ENCODE peak calls at places on chromosome 12, in six cellular contexts. Q is GM23338; C is non-pigmented ciliary epithelial cell; W is skeletal muscle cell; V is stimulated activated naive CD8-positive, alpha-beta T cell treated with anti-CD3 and anti-CD28 coated beads, Interleukin-15, Interleukin-2, amounts not matched to agents 100 U/mL and 50 U/mL, for 24 hours; O is GM12864. Z is an unnamed sample.

GRCh38 chr12:100163416-100164152 is 20.9 kb upstream of the BLTP3B start:
- DNase-seq in Q (peak; percentile 95), C (no peak), W (no peak), V (peak; percentile 71), O (no peak), Z (peak; percentile 82)

GRCh38 chr12:77760271-77761025 is 70.2 kb upstream of the NAV3 start:
- DNase-seq in Q (no peak), C (no peak), W (no peak), V (no peak), O (no peak), Z (no peak)

GRCh38 chr12:108255203-108255602 is 83.9 kb downstream of the CMKLR1 start:
- DNase-seq in Q (no peak), C (no peak), W (no peak), V (no peak), O (no peak), Z (no peak)

GRCh38 chr12:100473050-100473715 is 483 bp upstream of the NR1H4 start:
- DNase-seq in Q (no peak), C (no peak), W (no peak), V (no peak), O (no peak), Z (no peak)

GRCh38 chr12:93020225-93020997 is 91.3 kb upstream of the EEA1 start:
- DNase-seq in Q (no peak), C (no peak), W (no peak), V (no peak), O (no peak), Z (no peak)

GRCh38 chr12:24979971-24980730 is 31.2 kb upstream of the BCAT1 start:
- DNase-seq in Q (no peak), C (peak; percentile 22), W (no peak), V (no peak), O (no peak), Z (no peak)

GRCh38 chr12:40049268-40049667 is 56.6 kb downstream of the SLC2A13 start:
- DNase-seq in Q (no peak), C (no peak), W (no peak), V (no peak), O (no peak), Z (no peak)

GRCh38 chr12:3055712-3056467 is 21.3 kb upstream of the TSPAN9 start:
- DNase-seq in Q (peak; percentile 72), C (no peak), W (no peak), V (no peak), O (no peak), Z (no peak)

GRCh38 chr12:56001446-56002100 is 4.5 kb downstream of the SUOX start:
- DNase-seq in Q (no peak), C (no peak), W (no peak), V (no peak), O (no peak), Z (no peak)

GRCh38 chr12:118840399-118840798 is 140.9 kb upstream of the SRRM4 start:
- DNase-seq in Q (peak; percentile 76), C (no peak), W (no peak), V (no peak), O (no peak), Z (no peak)

GRCh38 chr12:115640929-115641328 is 636.6 kb downstream of the MED13L start:
- DNase-seq in Q (no peak), C (no peak), W (peak; percentile 29), V (no peak), O (no peak), Z (no peak)

GRCh38 chr12:108730337-108731104 is 797 bp downstream of the CORO1C start:
- DNase-seq in Q (peak; percentile 84), C (no peak), W (peak; percentile 57), V (peak; percentile 75), O (no peak), Z (peak; percentile 71)

GRCh38 chr12:4272014-4272975 is 1.3 kb upstream of the CCND2 start:
- DNase-seq in Q (peak; percentile 94), C (no peak), W (peak; percentile 67), V (peak; percentile 86), O (peak; percentile 87), Z (peak; percentile 97)

GRCh38 chr12:32773686-32774085 is 18.0 kb upstream of the YARS2 start:
- DNase-seq in Q (no peak), C (no peak), W (no peak), V (no peak), O (no peak), Z (no peak)

GRCh38 chr12:119444462-119445044 is 110.0 kb downstream of the CCDC60 start:
- DNase-seq in Q (peak; percentile 91), C (peak; percentile 2), W (no peak), V (peak; percentile 41), O (peak; percentile 34), Z (peak; percentile 63)

GRCh38 chr12:69068431-69068830 is 135.5 kb upstream of the CPM start:
- DNase-seq in Q (no peak), C (no peak), W (no peak), V (no peak), O (no peak), Z (peak; percentile 41)

GRCh38 chr12:124715121-124715990 is 147.9 kb upstream of the NCOR2 start:
- DNase-seq in Q (no peak), C (no peak), W (no peak), V (no peak), O (no peak), Z (no peak)

GRCh38 chr12:123064356-123064755 is 83.9 kb downstream of the ARL6IP4 start:
- DNase-seq in Q (no peak), C (no peak), W (no peak), V (no peak), O (no peak), Z (no peak)

GRCh38 chr12:69470189-69471094 is at the start of gene FRS2:
- DNase-seq in Q (peak; percentile 98), C (peak; percentile 41), W (peak; percentile 62), V (peak; percentile 90), O (peak; percentile 49), Z (peak; percentile 93)

GRCh38 chr12:1740161-1740948 is 49.5 kb downstream of the ADIPOR2 start:
- DNase-seq in Q (no peak), C (no peak), W (no peak), V (no peak), O (no peak), Z (no peak)